ENCODE peak calls at places on chromosomes 6 and 20, in eight cellular contexts. C is small intestine, W is astrocyte, Z is mammary epithelial cell, M is fibroblast of mammary gland, J is AG10803, Q is fibroblast of pulmonary artery, T is OCI-LY7. N is an unnamed sample.

GRCh38 chr6:1347187-1347560 is 35.3 kb downstream of the FOXQ1 start:
- DNase-seq in C (no peak), W (no peak), Z (no peak), M (no peak), J (no peak), Q (no peak), T (no peak), N (no peak)

GRCh38 chr20:48275737-48276342 is 490.6 kb upstream of the SULF2 start:
- DNase-seq in C (no peak), W (no peak), Z (no peak), M (no peak), J (no peak), Q (no peak), T (no peak), N (no peak)

GRCh38 chr6:47532981-47533585 is 55.5 kb downstream of the CD2AP start:
- DNase-seq in C (no peak), W (no peak), Z (no peak), M (no peak), J (no peak), Q (no peak), T (no peak), N (no peak)

GRCh38 chr20:23445596-23446217 is 6.2 kb downstream of the CSTL1 start:
- DNase-seq in C (no peak), W (peak), Z (peak), M (peak), J (peak), Q (peak), T (no peak), N (no peak)

GRCh38 chr6:170017603-170018274 is 266.3 kb downstream of the ERMARD start:
- DNase-seq in C (no peak), W (no peak), Z (no peak), M (no peak), J (no peak), Q (no peak), T (no peak), N (no peak)

GRCh38 chr6:26340066-26340465 is 24.9 kb upstream of the BTN3A2 start:
- DNase-seq in C (no peak), W (no peak), Z (no peak), M (no peak), J (no peak), Q (no peak), T (no peak), N (no peak)

GRCh38 chr20:63781181-63781580 is 41.6 kb downstream of the SLC2A4RG start:
- DNase-seq in C (no peak), W (no peak), Z (no peak), M (no peak), J (no peak), Q (no peak), T (no peak), N (no peak)

GRCh38 chr6:129966125-129966524 is 52.3 kb upstream of the L3MBTL3 start:
- DNase-seq in C (no peak), W (no peak), Z (no peak), M (no peak), J (no peak), Q (no peak), T (no peak), N (no peak)

GRCh38 chr6:112258636-112259336 is 4.4 kb upstream of the LAMA4 start:
- DNase-seq in C (no peak), W (peak), Z (no peak), M (no peak), J (no peak), Q (no peak), T (no peak), N (no peak)

GRCh38 chr6:11685411-11686093 is 93.1 kb downstream of the ADTRP start:
- DNase-seq in C (peak), W (peak), Z (peak), M (peak), J (peak), Q (peak), T (no peak), N (no peak)

GRCh38 chr6:30311101-30311500 is 15.6 kb upstream of the TRIM39 start:
- DNase-seq in C (no peak), W (no peak), Z (no peak), M (peak), J (no peak), Q (no peak), T (no peak), N (no peak)

GRCh38 chr20:2804921-2805681 is 4.7 kb upstream of the CPXM1 start:
- DNase-seq in C (no peak), W (no peak), Z (no peak), M (peak), J (peak), Q (peak), T (no peak), N (no peak)

GRCh38 chr6:40390144-40390800 is 196.9 kb downstream of the LRFN2 start:
- DNase-seq in C (no peak), W (no peak), Z (no peak), M (no peak), J (no peak), Q (no peak), T (no peak), N (no peak)

GRCh38 chr6:121321282-121321681 is 13.0 kb downstream of the TBC1D32 start:
- DNase-seq in C (no peak), W (no peak), Z (no peak), M (peak), J (no peak), Q (no peak), T (no peak), N (no peak)

GRCh38 chr20:49398401-49399144 is 83.9 kb downstream of the KCNB1 start:
- DNase-seq in C (no peak), W (no peak), Z (no peak), M (no peak), J (no peak), Q (no peak), T (no peak), N (no peak)

GRCh38 chr20:60637801-60638200 is 614.3 kb upstream of the CDH4 start:
- DNase-seq in C (no peak), W (no peak), Z (no peak), M (no peak), J (no peak), Q (no peak), T (no peak), N (no peak)

GRCh38 chr6:9539231-9539755 is 875.6 kb downstream of the TFAP2A start:
- DNase-seq in C (no peak), W (no peak), Z (no peak), M (no peak), J (no peak), Q (no peak), T (no peak), N (no peak)

GRCh38 chr6:166957087-166957804 is 896 bp upstream of the RNASET2 start:
- DNase-seq in C (peak), W (no peak), Z (no peak), M (no peak), J (peak), Q (no peak), T (peak), N (peak)

GRCh38 chr20:58986968-58987517 is 6.0 kb downstream of the NELFCD start:
- DNase-seq in C (no peak), W (no peak), Z (no peak), M (no peak), J (no peak), Q (no peak), T (no peak), N (no peak)

GRCh38 chr6:52579006-52579660 is 2.3 kb upstream of the TRAM2 start:
- DNase-seq in C (no peak), W (no peak), Z (no peak), M (no peak), J (no peak), Q (no peak), T (no peak), N (no peak)

GRCh38 chr20:37598101-37598530 is 70.4 kb upstream of the BLCAP start:
- DNase-seq in C (no peak), W (no peak), Z (no peak), M (no peak), J (no peak), Q (no peak), T (no peak), N (no peak)

GRCh38 chr6:32153252-32153834 is 598 bp upstream of the PPT2 start:
- DNase-seq in C (peak), W (peak), Z (peak), M (peak), J (no peak), Q (no peak), T (no peak), N (no peak)

GRCh38 chr6:160010067-160010466 is 41.2 kb downstream of the IGF2R start:
- DNase-seq in C (no peak), W (peak), Z (no peak), M (peak), J (peak), Q (peak), T (no peak), N (no peak)

DNA sequence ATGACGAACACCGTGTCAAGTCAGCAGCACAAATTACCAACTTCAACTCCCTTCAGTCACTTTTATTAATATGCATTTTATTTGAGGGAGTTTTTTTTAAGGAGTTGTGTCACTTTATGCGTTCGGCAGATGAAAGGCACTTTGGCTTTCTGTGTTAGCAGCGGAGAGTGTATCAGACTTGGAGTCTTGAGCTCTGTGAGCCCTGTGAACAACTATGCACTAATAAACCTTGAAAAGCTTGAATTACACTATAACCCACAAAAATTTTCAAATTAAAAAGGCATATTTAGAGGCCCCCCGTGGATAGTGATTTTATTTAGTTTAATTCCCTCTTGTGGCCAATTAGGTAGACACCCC is 335.3 kb upstream of the NT5E start:
- DNase-seq in C (no peak), W (no peak), Z (no peak), M (no peak), J (no peak), Q (no peak), T (no peak), N (no peak)
- H3K4me3 ChIP-seq in C (no peak), W (no peak), Z (peak), M (peak), J (peak), Q (peak), T (no peak), N (no peak)

GRCh38 chr6:73581293-73581692 is 60.5 kb upstream of the EEF1A1 start:
- DNase-seq in C (no peak), W (no peak), Z (no peak), M (no peak), J (no peak), Q (no peak), T (no peak), N (no peak)
- H3K4me3 ChIP-seq in C (no peak), W (peak), Z (no peak), M (peak), J (no peak), Q (peak), T (no peak), N (no peak)

GRCh38 chr6:97666889-97667288 is 383.9 kb upstream of the MMS22L start:
- DNase-seq in C (no peak), W (no peak), Z (no peak), M (no peak), J (no peak), Q (no peak), T (no peak), N (no peak)

GRCh38 chr6:97665410-97665809 is 382.4 kb upstream of the MMS22L start:
- DNase-seq in C (no peak), W (no peak), Z (no peak), M (no peak), J (no peak), Q (no peak), T (no peak), N (no peak)

GRCh38 chr6:97668716-97669115 is 385.7 kb upstream of the MMS22L start:
- DNase-seq in C (no peak), W (peak), Z (no peak), M (no peak), J (no peak), Q (no peak), T (peak), N (no peak)

GRCh38 chr6:97674802-97675201 is 391.8 kb upstream of the MMS22L start:
- DNase-seq in C (no peak), W (peak), Z (peak), M (no peak), J (peak), Q (peak), T (no peak), N (no peak)

DNA sequence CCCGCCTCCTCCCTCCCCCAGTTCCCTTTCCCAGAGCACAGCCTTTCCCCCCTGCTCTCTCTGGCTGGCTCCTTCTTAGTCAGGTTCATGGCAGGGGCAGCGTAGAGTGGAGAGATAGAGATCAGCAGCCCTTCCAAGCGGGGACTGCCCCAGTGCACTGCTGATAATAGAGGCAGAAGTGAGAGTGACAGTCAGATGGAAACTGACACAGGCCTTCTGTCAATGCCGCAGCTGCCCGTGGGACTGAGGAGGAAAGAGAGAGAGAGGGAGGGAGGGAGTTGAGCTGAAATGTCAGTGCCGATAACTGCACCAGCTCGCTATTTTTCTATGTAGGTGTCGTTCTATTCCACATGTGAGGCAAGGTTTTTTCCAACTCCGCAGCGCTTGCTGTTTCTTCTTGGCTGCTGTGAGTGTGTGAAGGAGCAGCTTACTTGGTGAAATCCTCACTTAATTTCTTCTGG is 386.2 kb upstream of the MMS22L start:
- DNase-seq in C (no peak), W (peak), Z (no peak), M (no peak), J (peak), Q (no peak), T (no peak), N (no peak)
- H3K4me3 ChIP-seq in C (no peak), W (peak), Z (no peak), M (no peak), J (peak), Q (peak), T (no peak), N (no peak)

GRCh38 chr6:56393615-56394612 is 146.5 kb upstream of the COL21A1 start:
- DNase-seq in C (peak), W (no peak), Z (no peak), M (no peak), J (no peak), Q (no peak), T (no peak), N (no peak)
- H3K4me3 ChIP-seq in C (no peak), W (no peak), Z (no peak), M (no peak), J (no peak), Q (no peak), T (no peak), N (no peak)

N was measured in CD4-positive, CD25-positive, alpha-beta regulatory T cell.